ENCODE peak calls at places on chromosomes 1 and 21, in five cellular contexts. One of them, this sample, is unnamed.

GRCh38 chr1:35560256-35561225 is 2.9 kb downstream of the NCDN start:
- DNase-seq in NCI-H1105 treated with DMSO at 0.1 percent for 48 hours: peak
- DNase-seq in activated T-cell treated with anti-CD3 and anti-CD28 coated beads, Interleukin-2, amount 50 U/mL, for 4 hours: no peak
- DNase-seq in progenitor cell of endocrine pancreas: no peak
- DNase-seq in fibroblast of mammary gland: no peak
- DNase-seq in this sample: no peak

GRCh38 chr1:232704694-232705680 is 75.1 kb upstream of the SIPA1L2 start:
- DNase-seq in NCI-H1105 treated with DMSO at 0.1 percent for 48 hours: peak
- DNase-seq in activated T-cell treated with anti-CD3 and anti-CD28 coated beads, Interleukin-2, amount 50 U/mL, for 4 hours: no peak
- DNase-seq in progenitor cell of endocrine pancreas: no peak
- DNase-seq in fibroblast of mammary gland: peak
- DNase-seq in this sample: peak

GRCh38 chr1:173202430-173203145 is 4.5 kb downstream of the TNFSF4 start:
- DNase-seq in NCI-H1105 treated with DMSO at 0.1 percent for 48 hours: peak
- DNase-seq in activated T-cell treated with anti-CD3 and anti-CD28 coated beads, Interleukin-2, amount 50 U/mL, for 4 hours: no peak
- DNase-seq in progenitor cell of endocrine pancreas: no peak
- DNase-seq in fibroblast of mammary gland: peak
- DNase-seq in this sample: peak

GRCh38 chr1:248404024-248404423 is 1.2 kb downstream of the OR2T1 start:
- DNase-seq in NCI-H1105 treated with DMSO at 0.1 percent for 48 hours: no peak
- DNase-seq in activated T-cell treated with anti-CD3 and anti-CD28 coated beads, Interleukin-2, amount 50 U/mL, for 4 hours: no peak
- DNase-seq in progenitor cell of endocrine pancreas: no peak
- DNase-seq in fibroblast of mammary gland: no peak
- DNase-seq in this sample: no peak

GRCh38 chr1:94821636-94822305 is 1.6 kb downstream of the SLC44A3 start:
- DNase-seq in NCI-H1105 treated with DMSO at 0.1 percent for 48 hours: no peak
- DNase-seq in activated T-cell treated with anti-CD3 and anti-CD28 coated beads, Interleukin-2, amount 50 U/mL, for 4 hours: no peak
- DNase-seq in progenitor cell of endocrine pancreas: no peak
- DNase-seq in fibroblast of mammary gland: no peak
- DNase-seq in this sample: peak

GRCh38 chr21:45299864-45300785 is 12.4 kb upstream of the POFUT2 start:
- DNase-seq in NCI-H1105 treated with DMSO at 0.1 percent for 48 hours: no peak
- DNase-seq in activated T-cell treated with anti-CD3 and anti-CD28 coated beads, Interleukin-2, amount 50 U/mL, for 4 hours: no peak
- DNase-seq in progenitor cell of endocrine pancreas: no peak
- DNase-seq in fibroblast of mammary gland: no peak
- DNase-seq in this sample: no peak

GRCh38 chr21:41128981-41129380 is 39.0 kb upstream of the BACE2 start:
- DNase-seq in NCI-H1105 treated with DMSO at 0.1 percent for 48 hours: no peak
- DNase-seq in activated T-cell treated with anti-CD3 and anti-CD28 coated beads, Interleukin-2, amount 50 U/mL, for 4 hours: no peak
- DNase-seq in progenitor cell of endocrine pancreas: no peak
- DNase-seq in fibroblast of mammary gland: no peak
- DNase-seq in this sample: no peak

GRCh38 chr1:43455205-43455889 is 1.6 kb upstream of the HYI start:
- DNase-seq in NCI-H1105 treated with DMSO at 0.1 percent for 48 hours: no peak
- DNase-seq in activated T-cell treated with anti-CD3 and anti-CD28 coated beads, Interleukin-2, amount 50 U/mL, for 4 hours: no peak
- DNase-seq in progenitor cell of endocrine pancreas: no peak
- DNase-seq in fibroblast of mammary gland: no peak
- DNase-seq in this sample: peak

GRCh38 chr21:34187935-34188334 is 114.6 kb downstream of the MRPS6 start:
- DNase-seq in NCI-H1105 treated with DMSO at 0.1 percent for 48 hours: no peak
- DNase-seq in activated T-cell treated with anti-CD3 and anti-CD28 coated beads, Interleukin-2, amount 50 U/mL, for 4 hours: no peak
- DNase-seq in progenitor cell of endocrine pancreas: no peak
- DNase-seq in fibroblast of mammary gland: peak
- DNase-seq in this sample: no peak

GRCh38 chr1:241603626-241604337 is 36.4 kb downstream of the CHML start:
- DNase-seq in NCI-H1105 treated with DMSO at 0.1 percent for 48 hours: no peak
- DNase-seq in activated T-cell treated with anti-CD3 and anti-CD28 coated beads, Interleukin-2, amount 50 U/mL, for 4 hours: no peak
- DNase-seq in progenitor cell of endocrine pancreas: no peak
- DNase-seq in fibroblast of mammary gland: peak
- DNase-seq in this sample: no peak

GRCh38 chr1:204578867-204579664 is 62.9 kb downstream of the MDM4 start:
- DNase-seq in NCI-H1105 treated with DMSO at 0.1 percent for 48 hours: no peak
- DNase-seq in activated T-cell treated with anti-CD3 and anti-CD28 coated beads, Interleukin-2, amount 50 U/mL, for 4 hours: no peak
- DNase-seq in progenitor cell of endocrine pancreas: no peak
- DNase-seq in fibroblast of mammary gland: peak
- DNase-seq in this sample: peak

GRCh38 chr1:173832748-173833147 is 8.1 kb upstream of the CENPL start:
- DNase-seq in NCI-H1105 treated with DMSO at 0.1 percent for 48 hours: no peak
- DNase-seq in activated T-cell treated with anti-CD3 and anti-CD28 coated beads, Interleukin-2, amount 50 U/mL, for 4 hours: no peak
- DNase-seq in progenitor cell of endocrine pancreas: no peak
- DNase-seq in fibroblast of mammary gland: no peak
- DNase-seq in this sample: no peak

GRCh38 chr1:31503581-31503980 is 72.7 kb upstream of the TINAGL1 start:
- DNase-seq in NCI-H1105 treated with DMSO at 0.1 percent for 48 hours: no peak
- DNase-seq in activated T-cell treated with anti-CD3 and anti-CD28 coated beads, Interleukin-2, amount 50 U/mL, for 4 hours: no peak
- DNase-seq in progenitor cell of endocrine pancreas: no peak
- DNase-seq in fibroblast of mammary gland: no peak
- DNase-seq in this sample: no peak

GRCh38 chr1:202304370-202304769 is 37.4 kb downstream of the UBE2T start:
- DNase-seq in NCI-H1105 treated with DMSO at 0.1 percent for 48 hours: no peak
- DNase-seq in activated T-cell treated with anti-CD3 and anti-CD28 coated beads, Interleukin-2, amount 50 U/mL, for 4 hours: no peak
- DNase-seq in progenitor cell of endocrine pancreas: no peak
- DNase-seq in fibroblast of mammary gland: no peak
- DNase-seq in this sample: no peak

GRCh38 chr1:112694363-112694929 is 12.5 kb downstream of the RHOC start:
- DNase-seq in NCI-H1105 treated with DMSO at 0.1 percent for 48 hours: no peak
- DNase-seq in activated T-cell treated with anti-CD3 and anti-CD28 coated beads, Interleukin-2, amount 50 U/mL, for 4 hours: no peak
- DNase-seq in progenitor cell of endocrine pancreas: no peak
- DNase-seq in fibroblast of mammary gland: no peak
- DNase-seq in this sample: no peak

GRCh38 chr1:183281039-183281438 is 95.0 kb downstream of the LAMC2 start:
- DNase-seq in NCI-H1105 treated with DMSO at 0.1 percent for 48 hours: no peak
- DNase-seq in activated T-cell treated with anti-CD3 and anti-CD28 coated beads, Interleukin-2, amount 50 U/mL, for 4 hours: no peak
- DNase-seq in progenitor cell of endocrine pancreas: no peak
- DNase-seq in fibroblast of mammary gland: peak
- DNase-seq in this sample: no peak

GRCh38 chr1:235411489-235412486 is 44.6 kb downstream of the TBCE start:
- DNase-seq in NCI-H1105 treated with DMSO at 0.1 percent for 48 hours: no peak
- DNase-seq in activated T-cell treated with anti-CD3 and anti-CD28 coated beads, Interleukin-2, amount 50 U/mL, for 4 hours: no peak
- DNase-seq in progenitor cell of endocrine pancreas: no peak
- DNase-seq in fibroblast of mammary gland: peak
- DNase-seq in this sample: no peak

GRCh38 chr1:160767417-160768294 is 28.3 kb upstream of the LY9 start:
- DNase-seq in NCI-H1105 treated with DMSO at 0.1 percent for 48 hours: no peak
- DNase-seq in activated T-cell treated with anti-CD3 and anti-CD28 coated beads, Interleukin-2, amount 50 U/mL, for 4 hours: peak
- DNase-seq in progenitor cell of endocrine pancreas: no peak
- DNase-seq in fibroblast of mammary gland: no peak
- DNase-seq in this sample: no peak

GRCh38 chr1:184910596-184910995 is 63.7 kb downstream of the NIBAN1 start:
- DNase-seq in NCI-H1105 treated with DMSO at 0.1 percent for 48 hours: no peak
- DNase-seq in activated T-cell treated with anti-CD3 and anti-CD28 coated beads, Interleukin-2, amount 50 U/mL, for 4 hours: no peak
- DNase-seq in progenitor cell of endocrine pancreas: no peak
- DNase-seq in fibroblast of mammary gland: peak
- DNase-seq in this sample: no peak

GRCh38 chr21:45138199-45139002 is 64.0 kb downstream of the ADARB1 start:
- DNase-seq in NCI-H1105 treated with DMSO at 0.1 percent for 48 hours: peak
- DNase-seq in activated T-cell treated with anti-CD3 and anti-CD28 coated beads, Interleukin-2, amount 50 U/mL, for 4 hours: peak
- DNase-seq in progenitor cell of endocrine pancreas: peak
- DNase-seq in fibroblast of mammary gland: peak
- DNase-seq in this sample: peak

GRCh38 chr1:980602-981395 is 1.1 kb downstream of the PERM1 start:
- DNase-seq in NCI-H1105 treated with DMSO at 0.1 percent for 48 hours: no peak
- DNase-seq in activated T-cell treated with anti-CD3 and anti-CD28 coated beads, Interleukin-2, amount 50 U/mL, for 4 hours: peak
- DNase-seq in progenitor cell of endocrine pancreas: no peak
- DNase-seq in fibroblast of mammary gland: no peak
- DNase-seq in this sample: no peak

GRCh38 chr1:55155522-55155921 is 59.6 kb downstream of the USP24 start:
- DNase-seq in NCI-H1105 treated with DMSO at 0.1 percent for 48 hours: peak
- DNase-seq in activated T-cell treated with anti-CD3 and anti-CD28 coated beads, Interleukin-2, amount 50 U/mL, for 4 hours: no peak
- DNase-seq in progenitor cell of endocrine pancreas: no peak
- DNase-seq in fibroblast of mammary gland: peak
- DNase-seq in this sample: peak

GRCh38 chr1:14570514-14570913 is 28.0 kb upstream of the KAZN start:
- DNase-seq in NCI-H1105 treated with DMSO at 0.1 percent for 48 hours: no peak
- DNase-seq in activated T-cell treated with anti-CD3 and anti-CD28 coated beads, Interleukin-2, amount 50 U/mL, for 4 hours: no peak
- DNase-seq in progenitor cell of endocrine pancreas: no peak
- DNase-seq in fibroblast of mammary gland: peak
- DNase-seq in this sample: no peak

GRCh38 chr1:111570781-111571181 is 48.8 kb upstream of the RAP1A start:
- DNase-seq in NCI-H1105 treated with DMSO at 0.1 percent for 48 hours: no peak
- DNase-seq in activated T-cell treated with anti-CD3 and anti-CD28 coated beads, Interleukin-2, amount 50 U/mL, for 4 hours: peak
- DNase-seq in progenitor cell of endocrine pancreas: no peak
- DNase-seq in fibroblast of mammary gland: peak
- DNase-seq in this sample: no peak

GRCh38 chr1:68706639-68707317 is 209.9 kb upstream of the DEPDC1 start:
- DNase-seq in NCI-H1105 treated with DMSO at 0.1 percent for 48 hours: no peak
- DNase-seq in activated T-cell treated with anti-CD3 and anti-CD28 coated beads, Interleukin-2, amount 50 U/mL, for 4 hours: no peak
- DNase-seq in progenitor cell of endocrine pancreas: no peak
- DNase-seq in fibroblast of mammary gland: no peak
- DNase-seq in this sample: no peak

GRCh38 chr1:180137767-180138166 is 16.9 kb upstream of the QSOX1 start:
- DNase-seq in NCI-H1105 treated with DMSO at 0.1 percent for 48 hours: peak
- DNase-seq in activated T-cell treated with anti-CD3 and anti-CD28 coated beads, Interleukin-2, amount 50 U/mL, for 4 hours: no peak
- DNase-seq in progenitor cell of endocrine pancreas: no peak
- DNase-seq in fibroblast of mammary gland: no peak
- DNase-seq in this sample: no peak

This sample was measured in NCI-H1417.